ENCODE peak calls at places on chromosomes 4 and X, in four cellular contexts. O is A549, T is neuronal stem cell, M is lower lobe of right lung. R is an unnamed sample.

GRCh38 chrX:116272328-116272727 is 101.8 kb downstream of the AGTR2 start:
- DNase-seq in O (peak), T (no peak), M (no peak), R (no peak)

GRCh38 chr4:26938516-26938915 is 77.9 kb downstream of the STIM2 start:
- DNase-seq in O (no peak), T (no peak), M (no peak), R (no peak)

GRCh38 chr4:158824425-158825274 is 55.8 kb downstream of the FNIP2 start:
- DNase-seq in O (no peak), T (no peak), M (no peak), R (no peak)

GRCh38 chrX:42943051-42943450 is 165.1 kb upstream of the PPP1R2C start:
- DNase-seq in O (no peak), T (no peak), M (no peak), R (no peak)

GRCh38 chr4:168811793-168812651 is 198.0 kb downstream of the CBR4 start:
- DNase-seq in O (no peak), T (no peak), M (no peak), R (no peak)

GRCh38 chrX:65035451-65035779 is 59.2 kb upstream of the ZC4H2 start:
- DNase-seq in O (no peak), T (no peak), M (no peak), R (peak)

GRCh38 chrX:65926095-65927019 is 113.5 kb downstream of the VSIG4 start:
- DNase-seq in O (no peak), T (no peak), M (no peak), R (peak)

GRCh38 chr4:87330761-87331160 is 8.1 kb upstream of the HSD17B13 start:
- DNase-seq in O (no peak), T (no peak), M (no peak), R (no peak)

GRCh38 chrX:26783512-26784225 is 567.7 kb downstream of the MAGEB5 start:
- DNase-seq in O (peak), T (peak), M (no peak), R (peak)

GRCh38 chrX:17022205-17022604 is 75.7 kb downstream of the REPS2 start:
- DNase-seq in O (no peak), T (no peak), M (no peak), R (no peak)

GRCh38 chr4:148118179-148118578 is 324.0 kb downstream of the NR3C2 start:
- DNase-seq in O (no peak), T (no peak), M (no peak), R (no peak)

GRCh38 chr4:43339435-43339834 is 446.9 kb downstream of the GRXCR1 start:
- DNase-seq in O (no peak), T (no peak), M (no peak), R (no peak)

GRCh38 chr4:137125011-137125410 is 407.3 kb downstream of the PCDH18 start:
- DNase-seq in O (peak), T (no peak), M (no peak), R (no peak)

GRCh38 chr4:114921790-114922581 is 191.4 kb downstream of the NDST4 start:
- DNase-seq in O (no peak), T (no peak), M (peak), R (peak)

GRCh38 chr4:92969650-92970370 is 666.0 kb downstream of the GRID2 start:
- DNase-seq in O (peak), T (no peak), M (no peak), R (no peak)

GRCh38 chr4:146368209-146368608 is 153.5 kb downstream of the SLC10A7 start:
- DNase-seq in O (no peak), T (no peak), M (no peak), R (peak)

GRCh38 chr4:21885770-21886169 is 62.8 kb downstream of the KCNIP4 start:
- DNase-seq in O (no peak), T (no peak), M (no peak), R (no peak)
- H3K4me3 ChIP-seq in O (no peak), T (no peak), M (no peak), R (no peak)

GRCh38 chr4:1471443-1472147 is 65.4 kb upstream of the NKX1-1 start:
- DNase-seq in O (no peak), T (no peak), M (peak), R (peak)

GRCh38 chr4:1470816-1471442 is 64.7 kb upstream of the NKX1-1 start:
- DNase-seq in O (no peak), T (no peak), M (no peak), R (no peak)

GRCh38 chr4:1473718-1474117 is 67.5 kb upstream of the NKX1-1 start:
- DNase-seq in O (no peak), T (no peak), M (no peak), R (peak)

GRCh38 chr4:1472911-1473518 is 66.8 kb upstream of the NKX1-1 start:
- DNase-seq in O (no peak), T (no peak), M (no peak), R (peak)

GRCh38 chr4:1472148-1472797 is 66.0 kb upstream of the NKX1-1 start:
- DNase-seq in O (no peak), T (no peak), M (no peak), R (peak)
- H3K4me3 ChIP-seq in O (no peak), T (no peak), M (no peak), R (no peak)

GRCh38 chrX:70442224-70442623 is 2.4 kb upstream of the DLG3 start:
- DNase-seq in O (no peak), T (no peak), M (no peak), R (no peak)

GRCh38 chrX:70446380-70447350 is 2.0 kb downstream of the DLG3 start:
- DNase-seq in O (no peak), T (no peak), M (no peak), R (no peak)

GRCh38 chrX:70445876-70446275 is 1.2 kb downstream of the DLG3 start:
- DNase-seq in O (no peak), T (no peak), M (no peak), R (no peak)

GRCh38 chrX:70445197-70445656 is 592 bp downstream of the DLG3 start:
- DNase-seq in O (no peak), T (no peak), M (no peak), R (no peak)

GRCh38 chrX:70444326-70445196 is at the start of gene DLG3:
- DNase-seq in O (peak), T (no peak), M (no peak), R (peak)
- H3K4me3 ChIP-seq in O (peak), T (peak), M (peak), R (peak)

GRCh38 chr4:110630621-110631402 is 7.9 kb upstream of the PITX2 start:
- DNase-seq in O (no peak), T (peak), M (no peak), R (no peak)

GRCh38 chr4:110629780-110630500 is 7.1 kb upstream of the PITX2 start:
- DNase-seq in O (no peak), T (no peak), M (no peak), R (no peak)

GRCh38 chr4:110631582-110632505 is 9.0 kb upstream of the PITX2 start:
- DNase-seq in O (peak), T (peak), M (peak), R (peak)

GRCh38 chr4:110628321-110629213 is 5.7 kb upstream of the PITX2 start:
- DNase-seq in O (no peak), T (peak), M (no peak), R (no peak)

GRCh38 chr4:110629214-110629754 is 6.4 kb upstream of the PITX2 start:
- DNase-seq in O (no peak), T (no peak), M (no peak), R (no peak)
- H3K4me3 ChIP-seq in O (no peak), T (no peak), M (no peak), R (no peak)

DNA sequence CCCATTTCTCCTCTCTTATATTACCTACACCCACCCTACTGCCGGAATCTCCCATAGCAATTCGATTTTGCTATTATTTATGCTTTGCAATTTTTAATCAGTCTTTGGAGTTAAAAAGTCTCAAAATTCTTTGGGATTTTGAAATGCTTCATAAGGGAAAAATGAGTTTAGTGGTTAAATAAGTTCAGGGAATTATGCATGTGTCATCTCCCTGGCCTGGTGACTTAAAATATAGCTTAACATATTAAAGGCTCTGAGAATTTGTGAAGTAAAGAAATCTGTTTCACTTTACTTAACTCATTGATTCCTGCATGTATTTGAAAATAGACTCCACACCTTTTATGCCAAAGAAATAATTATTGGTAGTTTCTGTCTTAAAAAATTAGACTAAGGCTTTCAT is 185.1 kb upstream of the DIPK2B start:
- DNase-seq in O (no peak), T (no peak), M (no peak), R (no peak)
- H3K4me3 ChIP-seq in O (no peak), T (no peak), M (no peak), R (no peak)

DNA sequence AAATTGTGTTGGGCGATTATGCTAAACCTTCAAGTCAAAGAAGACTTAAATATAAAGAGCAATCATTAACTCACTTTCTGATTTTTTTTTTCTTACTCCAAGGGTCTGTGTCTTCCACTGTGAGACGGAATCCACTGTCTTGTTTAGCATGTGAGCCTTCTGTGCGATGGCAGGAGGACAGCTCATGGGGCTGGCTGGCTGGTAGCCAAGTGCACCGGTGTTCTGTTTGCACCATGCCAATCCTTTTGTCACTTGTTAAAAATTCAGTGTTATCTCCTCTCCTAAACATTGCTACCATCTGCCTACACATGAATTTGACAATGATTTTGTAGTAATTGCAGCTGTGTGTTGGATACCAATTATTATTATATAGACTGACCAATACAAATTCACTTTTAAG is 1056.3 kb upstream of the IGFBP7 start:
- DNase-seq in O (no peak), T (no peak), M (no peak), R (no peak)
- H3K4me3 ChIP-seq in O (no peak), T (no peak), M (no peak), R (no peak)

GRCh38 chr4:23382880-23383279 is 507.0 kb downstream of the PPARGC1A start:
- DNase-seq in O (peak), T (no peak), M (no peak), R (no peak)

GRCh38 chr4:23388699-23389395 is 501.0 kb downstream of the PPARGC1A start:
- DNase-seq in O (no peak), T (no peak), M (no peak), R (no peak)

GRCh38 chr4:23384741-23385140 is 505.1 kb downstream of the PPARGC1A start:
- DNase-seq in O (no peak), T (no peak), M (no peak), R (no peak)

GRCh38 chr4:23392860-23393458 is 496.9 kb downstream of the PPARGC1A start:
- DNase-seq in O (no peak), T (no peak), M (no peak), R (no peak)

GRCh38 chr4:23388259-23388658 is 501.6 kb downstream of the PPARGC1A start:
- DNase-seq in O (no peak), T (no peak), M (no peak), R (no peak)
- H3K4me3 ChIP-seq in O (no peak), T (no peak), M (no peak), R (no peak)

GRCh38 chrX:10414106-10414824 is 206.1 kb downstream of the MID1 start:
- DNase-seq in O (no peak), T (no peak), M (no peak), R (peak)

GRCh38 chrX:10415704-10416001 is 204.7 kb downstream of the MID1 start:
- DNase-seq in O (no peak), T (no peak), M (no peak), R (no peak)

GRCh38 chrX:10416424-10416823 is 204.0 kb downstream of the MID1 start:
- DNase-seq in O (no peak), T (no peak), M (no peak), R (no peak)

DNA sequence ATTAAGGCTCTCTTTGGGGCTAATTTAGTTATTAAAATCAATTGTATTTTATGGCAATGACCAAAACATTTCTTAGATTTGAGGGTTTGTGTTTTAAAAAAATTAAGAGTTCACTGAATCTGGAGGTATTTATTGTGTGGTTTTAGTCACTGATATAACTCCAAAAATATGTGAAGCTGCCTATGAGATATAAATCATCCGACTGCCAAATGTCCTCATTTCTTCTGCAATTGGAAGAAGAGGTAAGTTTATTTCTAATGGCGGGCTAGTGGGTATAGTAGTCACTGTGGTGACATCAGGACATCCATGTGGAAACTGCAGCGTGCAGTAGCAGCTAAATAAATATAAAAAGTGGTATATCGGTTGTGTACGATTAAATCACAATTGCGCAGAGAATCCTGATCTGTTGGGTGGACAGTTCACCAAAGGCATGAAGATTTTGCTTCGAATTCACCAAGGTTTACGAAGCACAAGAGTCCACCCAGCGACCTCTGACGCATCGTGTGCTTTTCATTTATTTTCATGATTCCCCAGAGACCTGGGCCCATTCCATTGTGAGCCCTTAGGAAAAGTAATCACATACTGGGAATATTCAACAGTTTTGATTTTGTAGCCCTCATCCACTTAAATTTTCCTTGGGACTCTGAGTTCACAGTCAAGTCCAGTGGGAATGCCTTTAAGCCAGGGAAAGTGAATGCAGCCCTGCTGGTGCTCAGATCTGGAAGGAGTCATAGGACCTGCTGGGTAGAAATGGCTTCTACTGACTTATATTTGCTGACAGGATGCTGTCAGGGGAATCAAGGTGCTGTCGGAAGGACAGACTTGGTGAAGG is 205.3 kb downstream of the MID1 start:
- DNase-seq in O (no peak), T (no peak), M (no peak), R (no peak)
- H3K4me3 ChIP-seq in O (no peak), T (no peak), M (no peak), R (no peak)